ENCODE peak calls at places on chromosome 1, in five cellular contexts. O, Z, W, J and A are unnamed samples.

GRCh38 chr1:30698401-30698981 is 24.9 kb downstream of the MATN1 start:
- DNase-seq in Z (no peak), O (no peak), W (no peak), J (no peak), A (no peak)

GRCh38 chr1:67166196-67166595 is at the start of gene IL23R:
- DNase-seq in J (no peak), W (no peak), O (no peak), Z (peak), A (no peak)

GRCh38 chr1:3017440-3018050 is 3.7 kb upstream of the ACTRT2 start:
- DNase-seq in W (no peak), J (no peak), Z (no peak), O (no peak), A (no peak)

GRCh38 chr1:213244664-213245091 is 193.6 kb downstream of the RPS6KC1 start:
- DNase-seq in O (peak), W (peak), Z (peak), J (peak), A (peak)

GRCh38 chr1:116817582-116818064 is 63.4 kb downstream of the CD2 start:
- DNase-seq in J (peak), Z (peak), W (peak), O (peak), A (no peak)

GRCh38 chr1:85602536-85602935 is 22.0 kb downstream of the CCN1 start:
- DNase-seq in W (no peak), Z (no peak), J (no peak), O (no peak), A (no peak)

GRCh38 chr1:29410476-29410875 is 174.2 kb downstream of the PTPRU start:
- DNase-seq in W (no peak), O (no peak), J (no peak), Z (no peak), A (no peak)

GRCh38 chr1:36492491-36492890 is 9.8 kb upstream of the CSF3R start:
- DNase-seq in J (no peak), Z (no peak), W (no peak), O (no peak), A (no peak)